ENCODE peak calls at places on chromosomes 12 and 14, in five cellular contexts. Q is HCT116, K is vagina, M is testis, T is SJSA1. C is an unnamed sample.
A peak's percentile ranks its signal among the peaks of the same experiment; 100 is the strongest.

GRCh38 chr14:75471059-75471458 is 43.2 kb downstream of the JDP2 start:
- DNase-seq in Q (no peak), K (no peak), M (no peak), T (no peak), C (no peak)

GRCh38 chr12:74728006-74728405 is 190.4 kb downstream of the ATXN7L3B start:
- DNase-seq in Q (no peak), K (no peak), M (no peak), T (no peak), C (no peak)

GRCh38 chr12:71999795-72000194 is 61.1 kb downstream of the TPH2 start:
- DNase-seq in Q (no peak), K (no peak), M (no peak), T (no peak), C (no peak)

GRCh38 chr12:75721790-75722189 is 210.4 kb upstream of the KRR1 start:
- DNase-seq in Q (no peak), K (no peak), M (no peak), T (no peak), C (no peak)

GRCh38 chr14:50823051-50823762 is 7.8 kb downstream of the NIN start:
- DNase-seq in Q (no peak), K (no peak), M (no peak), T (no peak), C (no peak)

GRCh38 chr14:93536945-93537344 is 106.2 kb downstream of the UNC79 start:
- DNase-seq in Q (peak; percentile 21), K (no peak), M (no peak), T (no peak), C (peak; percentile 57)

GRCh38 chr14:56216631-56217379 is 98.6 kb downstream of the PELI2 start:
- DNase-seq in Q (no peak), K (no peak), M (peak; percentile 76), T (no peak), C (peak; percentile 82)

GRCh38 chr12:66113471-66113870 is 17.1 kb downstream of the LLPH start:
- DNase-seq in Q (no peak), K (no peak), M (no peak), T (no peak), C (no peak)

GRCh38 chr14:89252887-89253532 is 164.0 kb downstream of the FOXN3 start:
- DNase-seq in Q (no peak), K (no peak), M (no peak), T (no peak), C (peak; percentile 83)

GRCh38 chr12:15212877-15213276 is 8.3 kb downstream of the RERG start:
- DNase-seq in Q (no peak), K (no peak), M (no peak), T (no peak), C (no peak)

GRCh38 chr12:6205144-6205539 is 4.9 kb downstream of the CD9 start:
- DNase-seq in Q (no peak), K (no peak), M (no peak), T (peak; percentile 42), C (no peak)

GRCh38 chr12:128259556-128260070 is 7.4 kb upstream of the TMEM132C start:
- DNase-seq in Q (no peak), K (no peak), M (peak; percentile 76), T (no peak), C (no peak)

GRCh38 chr12:109716512-109717389 is 3.1 kb downstream of the FAM222A start:
- DNase-seq in Q (no peak), K (no peak), M (peak; percentile 81), T (no peak), C (peak; percentile 11)

GRCh38 chr12:124660846-124661245 is 93.4 kb upstream of the NCOR2 start:
- DNase-seq in Q (no peak), K (no peak), M (no peak), T (no peak), C (peak; percentile 62)

GRCh38 chr12:91040356-91040755 is 17.5 kb downstream of the KERA start:
- DNase-seq in Q (no peak), K (no peak), M (no peak), T (no peak), C (no peak)

GRCh38 chr12:28583771-28584261 is 393.6 kb downstream of the CCDC91 start:
- DNase-seq in Q (no peak), K (no peak), M (no peak), T (peak; percentile 70), C (no peak)

GRCh38 chr14:105600939-105601359 is 74.6 kb downstream of the TMEM121 start:
- DNase-seq in Q (no peak), K (peak; percentile 52), M (no peak), T (no peak), C (peak; percentile 3)

GRCh38 chr12:95940514-95940913 is 1.9 kb downstream of the CCDC38 start:
- DNase-seq in Q (no peak), K (no peak), M (no peak), T (no peak), C (no peak)

GRCh38 chr14:55814064-55814463 is 234.1 kb downstream of the KTN1 start:
- DNase-seq in Q (no peak), K (peak; percentile 10), M (no peak), T (no peak), C (no peak)

GRCh38 chr12:28955491-28955890 is 193.6 kb upstream of the FAR2 start:
- DNase-seq in Q (no peak), K (no peak), M (no peak), T (no peak), C (no peak)

GRCh38 chr12:5882511-5883185 is 62.4 kb downstream of the ANO2 start:
- DNase-seq in Q (no peak), K (peak; percentile 42), M (no peak), T (no peak), C (no peak)

GRCh38 chr12:111588010-111588409 is 11.1 kb downstream of the ATXN2 start:
- DNase-seq in Q (no peak), K (no peak), M (no peak), T (no peak), C (no peak)

GRCh38 chr14:22598099-22598895 is at the start of gene ABHD4:
- DNase-seq in Q (no peak), K (no peak), M (peak; percentile 89), T (peak; percentile 58), C (peak; percentile 69)

GRCh38 chr12:38919191-38919590 is 13.8 kb upstream of the CPNE8 start:
- DNase-seq in Q (no peak), K (no peak), M (no peak), T (no peak), C (peak; percentile 42)

GRCh38 chr12:68455676-68456345 is 123.6 kb upstream of the MDM1 start:
- DNase-seq in Q (no peak), K (no peak), M (no peak), T (no peak), C (no peak)

GRCh38 chr12:50609292-50609874 is 104.6 kb downstream of the DIP2B start:
- DNase-seq in Q (no peak), K (no peak), M (no peak), T (no peak), C (no peak)

GRCh38 chr12:56722832-56723231 is 2.3 kb downstream of the NACA start:
- DNase-seq in Q (no peak), K (no peak), M (no peak), T (no peak), C (no peak)

GRCh38 chr12:42884116-42884515 is 294.6 kb upstream of the PRICKLE1 start:
- DNase-seq in Q (no peak), K (no peak), M (no peak), T (no peak), C (no peak)

GRCh38 chr12:77645966-77646598 is 184.6 kb upstream of the NAV3 start:
- DNase-seq in Q (no peak), K (no peak), M (no peak), T (no peak), C (no peak)

GRCh38 chr14:80996049-80996901 is 40.9 kb downstream of the TSHR start:
- DNase-seq in Q (peak; percentile 66), K (no peak), M (peak; percentile 53), T (no peak), C (peak; percentile 47)

GRCh38 chr12:121953293-121953692 is 34.9 kb downstream of the CFAP251 start:
- DNase-seq in Q (no peak), K (no peak), M (no peak), T (no peak), C (no peak)
- H3K4me1 ChIP-seq in Q (no peaks in the 10 kb centered on the region), K (no peaks in the 10 kb centered on the region), M (no peaks in the 10 kb centered on the region), T (peaks cover 22% of the 10 kb centered on the region), C (no peaks in the 10 kb centered on the region)

GRCh38 chr14:68935761-68936209 is 43.3 kb downstream of the ACTN1 start:
- DNase-seq in Q (no peak), K (no peak), M (peak; percentile 34), T (no peak), C (peak; percentile 48)
- H3K4me1 ChIP-seq in Q (peaks cover 40% of the 10 kb centered on the region), K (peaks cover 84% of the 10 kb centered on the region), M (peaks cover 34% of the 10 kb centered on the region), T (peaks cover 49% of the 10 kb centered on the region), C (peaks cover 38% of the 10 kb centered on the region)

GRCh38 chr12:80218925-80219714 is 119.8 kb downstream of the OTOGL start:
- DNase-seq in Q (no peak), K (no peak), M (no peak), T (no peak), C (no peak)

GRCh38 chr12:80216890-80217559 is 117.7 kb downstream of the OTOGL start:
- DNase-seq in Q (no peak), K (no peak), M (no peak), T (no peak), C (no peak)

GRCh38 chr12:80226576-80226975 is 127.2 kb downstream of the OTOGL start:
- DNase-seq in Q (no peak), K (no peak), M (no peak), T (no peak), C (no peak)

GRCh38 chr12:80222261-80222660 is 122.9 kb downstream of the OTOGL start:
- DNase-seq in Q (no peak), K (no peak), M (no peak), T (no peak), C (no peak)
- H3K4me1 ChIP-seq in Q (no peaks in the 10 kb centered on the region), K (no peaks in the 10 kb centered on the region), M (no peaks in the 10 kb centered on the region), T (peaks cover 4% of the 10 kb centered on the region), C (no peaks in the 10 kb centered on the region)

GRCh38 chr14:103518416-103519042 is 4.1 kb downstream of the CKB start:
- DNase-seq in Q (no peak), K (no peak), M (peak; percentile 71), T (peak; percentile 64), C (peak; percentile 83)

GRCh38 chr14:103519043-103519836 is 3.4 kb downstream of the CKB start:
- DNase-seq in Q (no peak), K (no peak), M (no peak), T (no peak), C (no peak)

GRCh38 chr14:103517172-103517566 is 5.5 kb downstream of the CKB start:
- DNase-seq in Q (no peak), K (no peak), M (no peak), T (no peak), C (no peak)

GRCh38 chr14:103516426-103517171 is 6.0 kb downstream of the CKB start:
- DNase-seq in Q (no peak), K (no peak), M (no peak), T (no peak), C (no peak)

DNA sequence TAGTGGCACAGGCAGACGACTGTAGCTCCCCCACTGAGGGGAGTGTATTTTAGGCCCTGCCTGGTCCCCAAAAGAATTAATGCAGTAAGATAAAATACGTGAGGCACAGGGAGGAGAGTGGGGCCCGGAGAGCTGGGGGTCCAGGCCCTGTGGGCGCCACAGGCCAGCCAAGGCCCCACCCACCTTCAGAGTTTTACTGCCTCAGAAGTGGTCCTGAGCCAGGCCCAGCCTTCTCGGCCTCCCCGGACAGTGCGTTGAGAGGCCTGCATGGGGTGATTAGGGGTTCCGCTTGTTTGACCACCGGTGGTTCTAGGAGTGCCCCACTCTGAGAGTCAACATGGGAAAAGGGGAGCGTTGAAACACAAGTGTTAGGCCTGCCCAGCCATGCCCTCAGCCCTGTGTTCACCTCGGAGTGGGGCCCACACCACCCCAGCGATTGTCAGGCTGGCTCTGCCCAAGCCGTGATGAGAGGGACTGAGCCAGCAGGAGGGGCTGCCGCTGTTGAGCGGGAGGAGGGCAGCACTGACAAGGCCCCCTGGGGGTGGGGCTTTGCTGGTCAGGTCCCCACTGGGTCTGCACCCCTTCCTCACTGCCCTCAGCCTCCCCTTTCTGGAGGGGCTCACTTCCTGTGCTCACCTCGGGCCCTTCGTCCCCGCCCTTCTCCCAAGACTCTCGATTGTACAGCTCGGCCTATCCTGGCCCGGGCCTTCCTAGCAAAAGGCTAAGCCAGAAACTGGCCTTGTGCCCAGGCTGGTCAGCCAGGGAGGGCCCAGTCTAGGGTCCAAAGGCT is 4.8 kb downstream of the CKB start:
- DNase-seq in Q (no peak), K (no peak), M (no peak), T (no peak), C (no peak)
- H3K4me1 ChIP-seq in Q (peaks cover 8% of the 10 kb centered on the region), K (peaks cover 65% of the 10 kb centered on the region), M (peaks cover 41% of the 10 kb centered on the region), T (peaks cover 25% of the 10 kb centered on the region), C (peaks cover 24% of the 10 kb centered on the region)

C was measured in BE2C.